ENCODE peak calls at places on chromosomes 2 and 18, in four cellular contexts. One of them, this sample, is unnamed.

GRCh38 chr18:55124078-55124477 is 164.8 kb upstream of the CCDC68 start:
- DNase-seq in HuH-7: no peak
- DNase-seq in stimulated activated CD4-positive, alpha-beta T cell treated with anti-CD3 and anti-CD28 coated beads, Interleukin-4, amount 100 ng/mL, for 4 hours: no peak
- DNase-seq in omental fat pad: no peak
- DNase-seq in this sample: no peak

GRCh38 chr2:226797289-226797988 is 2.2 kb downstream of the IRS1 start:
- DNase-seq in HuH-7: no peak
- DNase-seq in omental fat pad: no peak
- DNase-seq in stimulated activated CD4-positive, alpha-beta T cell treated with anti-CD3 and anti-CD28 coated beads, Interleukin-4, amount 100 ng/mL, for 4 hours: no peak
- DNase-seq in this sample: no peak

GRCh38 chr18:58847383-58848071 is 17.1 kb upstream of the ZNF532 start:
- DNase-seq in omental fat pad: no peak
- DNase-seq in stimulated activated CD4-positive, alpha-beta T cell treated with anti-CD3 and anti-CD28 coated beads, Interleukin-4, amount 100 ng/mL, for 4 hours: no peak
- DNase-seq in HuH-7: no peak
- DNase-seq in this sample: no peak

GRCh38 chr2:236743623-236744280 is 174.1 kb downstream of the ACKR3 start:
- DNase-seq in omental fat pad: no peak
- DNase-seq in HuH-7: no peak
- DNase-seq in stimulated activated CD4-positive, alpha-beta T cell treated with anti-CD3 and anti-CD28 coated beads, Interleukin-4, amount 100 ng/mL, for 4 hours: no peak
- DNase-seq in this sample: no peak

GRCh38 chr2:170212625-170213280 is 34.8 kb downstream of the MYO3B start:
- DNase-seq in omental fat pad: no peak
- DNase-seq in stimulated activated CD4-positive, alpha-beta T cell treated with anti-CD3 and anti-CD28 coated beads, Interleukin-4, amount 100 ng/mL, for 4 hours: no peak
- DNase-seq in HuH-7: no peak
- DNase-seq in this sample: no peak

GRCh38 chr2:220779918-220780317 is 792.2 kb downstream of the EPHA4 start:
- DNase-seq in stimulated activated CD4-positive, alpha-beta T cell treated with anti-CD3 and anti-CD28 coated beads, Interleukin-4, amount 100 ng/mL, for 4 hours: no peak
- DNase-seq in HuH-7: no peak
- DNase-seq in omental fat pad: no peak
- DNase-seq in this sample: no peak

GRCh38 chr2:65658871-65659270 is 226.5 kb upstream of the SPRED2 start:
- DNase-seq in omental fat pad: no peak
- DNase-seq in stimulated activated CD4-positive, alpha-beta T cell treated with anti-CD3 and anti-CD28 coated beads, Interleukin-4, amount 100 ng/mL, for 4 hours: no peak
- DNase-seq in HuH-7: no peak
- DNase-seq in this sample: no peak

GRCh38 chr2:205683991-205684390 is 1.7 kb downstream of the NRP2 start:
- DNase-seq in HuH-7: no peak
- DNase-seq in omental fat pad: no peak
- DNase-seq in stimulated activated CD4-positive, alpha-beta T cell treated with anti-CD3 and anti-CD28 coated beads, Interleukin-4, amount 100 ng/mL, for 4 hours: no peak
- DNase-seq in this sample: no peak

GRCh38 chr18:8443505-8443904 is 165.7 kb upstream of the RAB12 start:
- DNase-seq in stimulated activated CD4-positive, alpha-beta T cell treated with anti-CD3 and anti-CD28 coated beads, Interleukin-4, amount 100 ng/mL, for 4 hours: no peak
- DNase-seq in omental fat pad: no peak
- DNase-seq in HuH-7: no peak
- DNase-seq in this sample: no peak

GRCh38 chr2:30705056-30705455 is 102.2 kb downstream of the CAPN13 start:
- DNase-seq in omental fat pad: no peak
- DNase-seq in stimulated activated CD4-positive, alpha-beta T cell treated with anti-CD3 and anti-CD28 coated beads, Interleukin-4, amount 100 ng/mL, for 4 hours: no peak
- DNase-seq in HuH-7: no peak
- DNase-seq in this sample: no peak

GRCh38 chr18:79784965-79785770 is 12.6 kb upstream of the KCNG2 start:
- DNase-seq in HuH-7: no peak
- DNase-seq in omental fat pad: no peak
- DNase-seq in stimulated activated CD4-positive, alpha-beta T cell treated with anti-CD3 and anti-CD28 coated beads, Interleukin-4, amount 100 ng/mL, for 4 hours: no peak
- DNase-seq in this sample: no peak

GRCh38 chr2:216676630-216677029 is 18.7 kb downstream of the IGFBP5 start:
- DNase-seq in omental fat pad: no peak
- DNase-seq in stimulated activated CD4-positive, alpha-beta T cell treated with anti-CD3 and anti-CD28 coated beads, Interleukin-4, amount 100 ng/mL, for 4 hours: no peak
- DNase-seq in HuH-7: no peak
- DNase-seq in this sample: no peak

GRCh38 chr2:6072757-6073156 is 380.6 kb downstream of the SOX11 start:
- DNase-seq in stimulated activated CD4-positive, alpha-beta T cell treated with anti-CD3 and anti-CD28 coated beads, Interleukin-4, amount 100 ng/mL, for 4 hours: no peak
- DNase-seq in HuH-7: no peak
- DNase-seq in omental fat pad: no peak
- DNase-seq in this sample: no peak

GRCh38 chr18:10119991-10120390 is 206.2 kb downstream of the VAPA start:
- DNase-seq in stimulated activated CD4-positive, alpha-beta T cell treated with anti-CD3 and anti-CD28 coated beads, Interleukin-4, amount 100 ng/mL, for 4 hours: no peak
- DNase-seq in HuH-7: no peak
- DNase-seq in omental fat pad: no peak
- DNase-seq in this sample: no peak

GRCh38 chr2:119809329-119810038 is 49.8 kb downstream of the PTPN4 start:
- DNase-seq in HuH-7: no peak
- DNase-seq in omental fat pad: no peak
- DNase-seq in stimulated activated CD4-positive, alpha-beta T cell treated with anti-CD3 and anti-CD28 coated beads, Interleukin-4, amount 100 ng/mL, for 4 hours: no peak
- DNase-seq in this sample: no peak

GRCh38 chr2:216603884-216604245 is 29.4 kb upstream of the IGFBP2 start:
- DNase-seq in HuH-7: no peak
- DNase-seq in stimulated activated CD4-positive, alpha-beta T cell treated with anti-CD3 and anti-CD28 coated beads, Interleukin-4, amount 100 ng/mL, for 4 hours: no peak
- DNase-seq in omental fat pad: no peak
- DNase-seq in this sample: no peak

GRCh38 chr2:196514641-196515040 is 124.9 kb upstream of the CCDC150 start:
- DNase-seq in stimulated activated CD4-positive, alpha-beta T cell treated with anti-CD3 and anti-CD28 coated beads, Interleukin-4, amount 100 ng/mL, for 4 hours: no peak
- DNase-seq in omental fat pad: no peak
- DNase-seq in HuH-7: no peak
- DNase-seq in this sample: no peak

GRCh38 chr18:356763-357162 is 88.9 kb upstream of the THOC1 start:
- DNase-seq in stimulated activated CD4-positive, alpha-beta T cell treated with anti-CD3 and anti-CD28 coated beads, Interleukin-4, amount 100 ng/mL, for 4 hours: no peak
- DNase-seq in HuH-7: no peak
- DNase-seq in omental fat pad: no peak
- DNase-seq in this sample: no peak

GRCh38 chr2:232979871-232980461 is 33.1 kb downstream of the NGEF start:
- DNase-seq in omental fat pad: no peak
- DNase-seq in stimulated activated CD4-positive, alpha-beta T cell treated with anti-CD3 and anti-CD28 coated beads, Interleukin-4, amount 100 ng/mL, for 4 hours: no peak
- DNase-seq in HuH-7: no peak
- DNase-seq in this sample: no peak

GRCh38 chr18:79567481-79568147 is 112.0 kb upstream of the CTDP1 start:
- DNase-seq in stimulated activated CD4-positive, alpha-beta T cell treated with anti-CD3 and anti-CD28 coated beads, Interleukin-4, amount 100 ng/mL, for 4 hours: no peak
- DNase-seq in omental fat pad: no peak
- DNase-seq in HuH-7: no peak
- DNase-seq in this sample: no peak

GRCh38 chr2:27802547-27802946 is 31.0 kb downstream of the MRPL33 start:
- DNase-seq in HuH-7: no peak
- DNase-seq in omental fat pad: no peak
- DNase-seq in stimulated activated CD4-positive, alpha-beta T cell treated with anti-CD3 and anti-CD28 coated beads, Interleukin-4, amount 100 ng/mL, for 4 hours: no peak
- DNase-seq in this sample: no peak

GRCh38 chr2:55887906-55888625 is 35.5 kb downstream of the EFEMP1 start:
- DNase-seq in stimulated activated CD4-positive, alpha-beta T cell treated with anti-CD3 and anti-CD28 coated beads, Interleukin-4, amount 100 ng/mL, for 4 hours: no peak
- DNase-seq in omental fat pad: no peak
- DNase-seq in HuH-7: no peak
- DNase-seq in this sample: no peak

GRCh38 chr2:108128226-108128786 is 111.5 kb upstream of the SULT1C3 start:
- DNase-seq in omental fat pad: no peak
- DNase-seq in stimulated activated CD4-positive, alpha-beta T cell treated with anti-CD3 and anti-CD28 coated beads, Interleukin-4, amount 100 ng/mL, for 4 hours: no peak
- DNase-seq in HuH-7: no peak
- DNase-seq in this sample: peak

GRCh38 chr2:103121106-103121505 is 359.3 kb downstream of the TMEM182 start:
- DNase-seq in HuH-7: no peak
- DNase-seq in omental fat pad: no peak
- DNase-seq in stimulated activated CD4-positive, alpha-beta T cell treated with anti-CD3 and anti-CD28 coated beads, Interleukin-4, amount 100 ng/mL, for 4 hours: no peak
- DNase-seq in this sample: no peak

GRCh38 chr18:497688-498087 is 2.8 kb downstream of the COLEC12 start:
- DNase-seq in stimulated activated CD4-positive, alpha-beta T cell treated with anti-CD3 and anti-CD28 coated beads, Interleukin-4, amount 100 ng/mL, for 4 hours: no peak
- DNase-seq in HuH-7: no peak
- DNase-seq in omental fat pad: no peak
- DNase-seq in this sample: no peak

GRCh38 chr18:13308369-13308768 is 89.8 kb downstream of the LDLRAD4 start:
- DNase-seq in HuH-7: no peak
- DNase-seq in stimulated activated CD4-positive, alpha-beta T cell treated with anti-CD3 and anti-CD28 coated beads, Interleukin-4, amount 100 ng/mL, for 4 hours: no peak
- DNase-seq in omental fat pad: no peak
- DNase-seq in this sample: no peak

GRCh38 chr2:231602874-231603467 is 10.3 kb downstream of the TEX44 start:
- DNase-seq in HuH-7: no peak
- DNase-seq in omental fat pad: no peak
- DNase-seq in stimulated activated CD4-positive, alpha-beta T cell treated with anti-CD3 and anti-CD28 coated beads, Interleukin-4, amount 100 ng/mL, for 4 hours: no peak
- DNase-seq in this sample: no peak

GRCh38 chr18:7561907-7562460 is 5.1 kb upstream of the PTPRM start:
- DNase-seq in HuH-7: no peak
- DNase-seq in omental fat pad: no peak
- DNase-seq in stimulated activated CD4-positive, alpha-beta T cell treated with anti-CD3 and anti-CD28 coated beads, Interleukin-4, amount 100 ng/mL, for 4 hours: no peak
- DNase-seq in this sample: no peak

GRCh38 chr18:70288171-70288850 is 534 bp upstream of the SOCS6 start:
- DNase-seq in stimulated activated CD4-positive, alpha-beta T cell treated with anti-CD3 and anti-CD28 coated beads, Interleukin-4, amount 100 ng/mL, for 4 hours: no peak
- DNase-seq in omental fat pad: no peak
- DNase-seq in HuH-7: no peak
- DNase-seq in this sample: no peak

GRCh38 chr2:179861777-179862117 is 335 bp upstream of the ZNF385B start:
- DNase-seq in HuH-7: peak
- DNase-seq in stimulated activated CD4-positive, alpha-beta T cell treated with anti-CD3 and anti-CD28 coated beads, Interleukin-4, amount 100 ng/mL, for 4 hours: no peak
- DNase-seq in omental fat pad: no peak
- DNase-seq in this sample: no peak

GRCh38 chr18:78352905-78353304 is 626.7 kb upstream of the SALL3 start:
- DNase-seq in omental fat pad: no peak
- DNase-seq in stimulated activated CD4-positive, alpha-beta T cell treated with anti-CD3 and anti-CD28 coated beads, Interleukin-4, amount 100 ng/mL, for 4 hours: no peak
- DNase-seq in HuH-7: no peak
- DNase-seq in this sample: no peak

This sample was measured in NCI-H1417 treated with DMSO at 0.1 percent for 48 hours.